ENCODE peak calls at places on chromosome 12, in four cellular contexts. One of them, this sample, is unnamed.

GRCh38 chr12:119020377-119021360 is 39.3 kb downstream of the SRRM4 start:
- DNase-seq in neural progenitor cell: peak
- DNase-seq in PC-9: peak
- DNase-seq in GM23338: peak
- DNase-seq in this sample: no peak

GRCh38 chr12:65122661-65123060 is 1.6 kb upstream of the WIF1 start:
- DNase-seq in neural progenitor cell: peak
- DNase-seq in PC-9: no peak
- DNase-seq in GM23338: no peak
- DNase-seq in this sample: no peak

GRCh38 chr12:108193922-108194321 is 64.8 kb downstream of the WSCD2 start:
- DNase-seq in neural progenitor cell: peak
- DNase-seq in PC-9: no peak
- DNase-seq in GM23338: peak
- DNase-seq in this sample: no peak

GRCh38 chr12:14399871-14400270 is 34.4 kb downstream of the ATF7IP start:
- DNase-seq in neural progenitor cell: no peak
- DNase-seq in PC-9: no peak
- DNase-seq in GM23338: no peak
- DNase-seq in this sample: no peak

GRCh38 chr12:105444809-105445102 is 114.3 kb downstream of the C12orf75 start:
- DNase-seq in neural progenitor cell: no peak
- DNase-seq in PC-9: no peak
- DNase-seq in GM23338: no peak
- DNase-seq in this sample: no peak

GRCh38 chr12:10167588-10167987 is 4.3 kb downstream of the OLR1 start:
- DNase-seq in neural progenitor cell: no peak
- DNase-seq in PC-9: no peak
- DNase-seq in GM23338: no peak
- DNase-seq in this sample: no peak

GRCh38 chr12:32988982-32989381 is 92.4 kb upstream of the PKP2 start:
- DNase-seq in neural progenitor cell: peak
- DNase-seq in PC-9: peak
- DNase-seq in GM23338: peak
- DNase-seq in this sample: no peak

GRCh38 chr12:70920251-70920851 is at the start of gene PTPRR:
- DNase-seq in neural progenitor cell: peak
- DNase-seq in PC-9: no peak
- DNase-seq in GM23338: peak
- DNase-seq in this sample: no peak

GRCh38 chr12:58920102-58920955 is at the start of gene LRIG3:
- DNase-seq in neural progenitor cell: peak
- DNase-seq in PC-9: peak
- DNase-seq in GM23338: peak
- DNase-seq in this sample: no peak

GRCh38 chr12:62435337-62436163 is 31.1 kb upstream of the MON2 start:
- DNase-seq in neural progenitor cell: peak
- DNase-seq in PC-9: peak
- DNase-seq in GM23338: peak
- DNase-seq in this sample: no peak

GRCh38 chr12:4438834-4439596 is 6.6 kb downstream of the FGF6 start:
- DNase-seq in neural progenitor cell: no peak
- DNase-seq in PC-9: no peak
- DNase-seq in GM23338: no peak
- DNase-seq in this sample: no peak

GRCh38 chr12:91127296-91127695 is 16.0 kb upstream of the LUM start:
- DNase-seq in neural progenitor cell: no peak
- DNase-seq in PC-9: no peak
- DNase-seq in GM23338: no peak
- DNase-seq in this sample: no peak

GRCh38 chr12:122979001-122979907 is 1.2 kb upstream of the ARL6IP4 start:
- DNase-seq in neural progenitor cell: no peak
- DNase-seq in PC-9: no peak
- DNase-seq in GM23338: peak
- DNase-seq in this sample: no peak

GRCh38 chr12:5586201-5586600 is 154.3 kb downstream of the NTF3 start:
- DNase-seq in neural progenitor cell: peak
- DNase-seq in PC-9: no peak
- DNase-seq in GM23338: no peak
- DNase-seq in this sample: no peak

GRCh38 chr12:20489645-20490044 is 121.3 kb downstream of the PDE3A start:
- DNase-seq in neural progenitor cell: no peak
- DNase-seq in PC-9: no peak
- DNase-seq in GM23338: no peak
- DNase-seq in this sample: no peak

GRCh38 chr12:64318605-64319004 is 72.0 kb downstream of the C12orf56 start:
- DNase-seq in neural progenitor cell: no peak
- DNase-seq in PC-9: no peak
- DNase-seq in GM23338: peak
- DNase-seq in this sample: peak

GRCh38 chr12:70590051-70590450 is 47.2 kb downstream of the PTPRB start:
- DNase-seq in neural progenitor cell: peak
- DNase-seq in PC-9: peak
- DNase-seq in GM23338: peak
- DNase-seq in this sample: no peak

GRCh38 chr12:57089259-57090245 is 638 bp downstream of the NAB2 start:
- DNase-seq in neural progenitor cell: peak
- DNase-seq in PC-9: peak
- DNase-seq in GM23338: peak
- DNase-seq in this sample: no peak

GRCh38 chr12:113642216-113642615 is 170.5 kb upstream of the LHX5 start:
- DNase-seq in neural progenitor cell: no peak
- DNase-seq in PC-9: no peak
- DNase-seq in GM23338: no peak
- DNase-seq in this sample: no peak

GRCh38 chr12:42128327-42128726 is 16.3 kb downstream of the GXYLT1 start:
- DNase-seq in neural progenitor cell: no peak
- DNase-seq in PC-9: no peak
- DNase-seq in GM23338: no peak
- DNase-seq in this sample: no peak

GRCh38 chr12:114697741-114698565 is 14.0 kb upstream of the TBX3 start:
- DNase-seq in neural progenitor cell: peak
- DNase-seq in PC-9: no peak
- DNase-seq in GM23338: no peak
- DNase-seq in this sample: no peak

GRCh38 chr12:114700392-114701103 is 16.6 kb upstream of the TBX3 start:
- DNase-seq in neural progenitor cell: peak
- DNase-seq in PC-9: no peak
- DNase-seq in GM23338: no peak
- DNase-seq in this sample: no peak

GRCh38 chr12:114696443-114697245 is 12.7 kb upstream of the TBX3 start:
- DNase-seq in neural progenitor cell: peak
- DNase-seq in PC-9: no peak
- DNase-seq in GM23338: no peak
- DNase-seq in this sample: no peak

GRCh38 chr12:114697246-114697716 is 13.3 kb upstream of the TBX3 start:
- DNase-seq in neural progenitor cell: no peak
- DNase-seq in PC-9: no peak
- DNase-seq in GM23338: no peak
- DNase-seq in this sample: no peak

DNA sequence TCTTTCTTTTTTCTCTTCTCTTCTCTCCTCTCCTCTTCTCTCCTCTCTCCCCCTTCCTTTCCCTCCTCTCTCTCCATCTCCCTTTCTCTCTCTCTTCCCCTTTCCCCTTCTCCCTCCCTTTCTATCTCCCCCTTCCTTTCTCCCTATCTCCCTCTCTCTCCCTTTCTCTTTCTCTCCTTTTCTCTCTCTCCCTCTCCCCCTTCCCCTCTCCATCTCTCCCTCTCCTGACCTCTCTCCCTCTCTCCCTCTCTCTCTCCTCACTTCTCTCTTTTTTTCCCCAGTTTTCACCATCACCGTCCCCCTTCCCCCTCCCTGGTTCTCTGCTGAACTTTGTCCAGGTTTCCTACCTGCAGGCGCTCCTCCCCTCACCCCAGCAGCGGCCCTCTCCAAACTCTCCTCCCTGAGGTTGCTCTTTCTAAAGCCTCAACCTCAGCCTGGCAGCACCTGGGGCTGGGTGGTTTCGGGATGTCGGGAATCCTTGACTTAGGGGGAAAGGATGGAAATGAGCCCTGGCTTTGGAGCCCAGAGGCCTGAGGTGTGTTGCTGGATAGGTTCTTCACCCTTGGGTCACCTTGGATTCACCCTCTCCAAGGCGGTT is 14.7 kb upstream of the TBX3 start:
- DNase-seq in neural progenitor cell: no peak
- DNase-seq in PC-9: no peak
- DNase-seq in GM23338: peak
- DNase-seq in this sample: no peak
- TF ChIP-seq EZH2 in neural progenitor cell: no peak
- TF ChIP-seq EZH2 in PC-9: no peak
- TF ChIP-seq EZH2 in GM23338: peak
- TF ChIP-seq EZH2 in this sample: no peak

GRCh38 chr12:28178775-28179174 is 11.5 kb upstream of the CCDC91 start:
- DNase-seq in neural progenitor cell: no peak
- DNase-seq in PC-9: no peak
- DNase-seq in GM23338: no peak
- DNase-seq in this sample: no peak
- H3K4me3 ChIP-seq in neural progenitor cell: no peak
- H3K4me3 ChIP-seq in PC-9: no peak
- H3K4me3 ChIP-seq in GM23338: no peak
- H3K4me3 ChIP-seq in this sample: no peak

GRCh38 chr12:2783936-2784600 is 10.7 kb upstream of the FKBP4 start:
- DNase-seq in neural progenitor cell: peak
- DNase-seq in PC-9: peak
- DNase-seq in GM23338: peak
- DNase-seq in this sample: no peak
- TF ChIP-seq EZH2 in neural progenitor cell: no peak
- TF ChIP-seq EZH2 in PC-9: no peak
- TF ChIP-seq EZH2 in GM23338: no peak
- TF ChIP-seq EZH2 in this sample: no peak

DNA sequence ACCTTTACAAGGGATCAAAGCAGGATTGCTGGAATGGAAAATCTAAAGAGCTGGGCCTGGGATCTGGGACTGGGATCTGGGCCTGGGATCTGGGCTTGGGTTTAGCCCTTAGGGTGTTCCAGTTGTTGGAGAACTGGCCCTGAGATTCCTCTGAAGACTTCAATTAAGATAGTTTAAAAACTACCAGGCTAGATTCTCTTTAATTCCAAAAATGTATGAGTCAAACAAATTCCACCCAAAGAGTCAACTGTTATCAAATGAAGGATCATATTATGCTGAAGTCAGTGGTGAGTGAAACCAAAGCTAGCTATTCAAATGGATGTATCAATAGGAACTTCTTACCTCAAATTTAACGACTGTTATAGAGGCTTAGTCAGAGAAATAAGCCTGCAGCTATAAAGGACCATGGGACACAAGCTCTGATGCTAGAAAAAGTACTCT is 40.5 kb downstream of the LIMA1 start:
- DNase-seq in neural progenitor cell: no peak
- DNase-seq in PC-9: no peak
- DNase-seq in GM23338: no peak
- DNase-seq in this sample: no peak
- H3K4me3 ChIP-seq in neural progenitor cell: no peak
- H3K4me3 ChIP-seq in PC-9: peak
- H3K4me3 ChIP-seq in GM23338: no peak
- H3K4me3 ChIP-seq in this sample: no peak